ENCODE peak calls at places on chromosomes 13 and 19, in five cellular contexts. M, U, V, P and I are unnamed samples.

GRCh38 chr13:40082644-40083043 is 427.2 kb downstream of the COG6 start:
- DNase-seq in M (no peak), U (no peak), V (peak; percentile 29), P (no peak), I (no peak)

GRCh38 chr19:16366433-16367268 is 42.0 kb downstream of the KLF2 start:
- DNase-seq in M (no peak), U (no peak), V (no peak), P (peak; percentile 53), I (no peak)

GRCh38 chr19:54162241-54162805 is 2.8 kb upstream of the LENG1 start:
- DNase-seq in M (peak; percentile 44), U (peak; percentile 84), V (peak; percentile 91), P (peak; percentile 90), I (peak; percentile 93)

GRCh38 chr19:54141356-54141755 is 3.8 kb downstream of the CNOT3 start:
- DNase-seq in M (peak; percentile 29), U (no peak), V (no peak), P (no peak), I (no peak)

GRCh38 chr13:28636677-28637317 is 22.1 kb upstream of the POMP start:
- DNase-seq in M (peak; percentile 89), U (peak; percentile 36), V (peak; percentile 39), P (peak; percentile 92), I (no peak)

GRCh38 chr19:46732966-46733692 is 12.7 kb upstream of the FKRP start:
- DNase-seq in M (peak; percentile 44), U (peak; percentile 63), V (no peak), P (no peak), I (peak; percentile 73)

GRCh38 chr19:35013820-35014754 is 14.0 kb downstream of the GRAMD1A start:
- DNase-seq in M (no peak), U (no peak), V (no peak), P (no peak), I (no peak)

GRCh38 chr13:72680353-72680752 is 47.1 kb downstream of the MZT1 start:
- DNase-seq in M (no peak), U (no peak), V (no peak), P (no peak), I (no peak)

GRCh38 chr13:98476538-98476966 is 100.4 kb downstream of the STK24 start:
- DNase-seq in M (peak; percentile 92), U (peak; percentile 80), V (peak; percentile 92), P (peak; percentile 45), I (peak; percentile 76)

GRCh38 chr19:53898680-53899341 is 10.3 kb upstream of the CACNG7 start:
- DNase-seq in M (no peak), U (no peak), V (no peak), P (peak; percentile 100), I (no peak)

GRCh38 chr19:17289489-17289888 is 7.8 kb downstream of the ANKLE1 start:
- DNase-seq in M (peak; percentile 90), U (no peak), V (no peak), P (peak; percentile 96), I (peak; percentile 79)

GRCh38 chr19:16470911-16471811 is 609 bp downstream of the EPS15L1 start:
- DNase-seq in M (peak; percentile 55), U (peak; percentile 18), V (peak; percentile 40), P (peak; percentile 65), I (no peak)

GRCh38 chr13:105370011-105370645 is 1165.3 kb downstream of the EFNB2 start:
- DNase-seq in M (no peak), U (no peak), V (no peak), P (no peak), I (no peak)

GRCh38 chr19:29529646-29530548 is 4.1 kb downstream of the VSTM2B start:
- DNase-seq in M (no peak), U (no peak), V (no peak), P (peak; percentile 81), I (peak; percentile 54)

GRCh38 chr13:109431217-109431616 is 355.2 kb downstream of the IRS2 start:
- DNase-seq in M (no peak), U (no peak), V (no peak), P (no peak), I (no peak)

GRCh38 chr19:16860118-16860517 is 28.7 kb upstream of the F2RL3 start:
- DNase-seq in M (no peak), U (no peak), V (no peak), P (no peak), I (no peak)

GRCh38 chr13:97411894-97412460 is 22.0 kb upstream of the RAP2A start:
- DNase-seq in M (no peak), U (no peak), V (no peak), P (no peak), I (no peak)

GRCh38 chr13:112759053-112759452 is 69.2 kb downstream of the ATP11A start:
- DNase-seq in M (no peak), U (no peak), V (no peak), P (no peak), I (no peak)

GRCh38 chr13:19674898-19675297 is 41.4 kb downstream of the MPHOSPH8 start:
- DNase-seq in M (no peak), U (no peak), V (no peak), P (no peak), I (no peak)

GRCh38 chr19:13256918-13257317 is 106.7 kb downstream of the IER2 start:
- DNase-seq in M (no peak), U (no peak), V (no peak), P (no peak), I (no peak)

GRCh38 chr13:106367361-106367781 is 168.1 kb downstream of the EFNB2 start:
- DNase-seq in M (no peak), U (no peak), V (no peak), P (no peak), I (no peak)

GRCh38 chr13:42492372-42492920 is 81.5 kb upstream of the TNFSF11 start:
- DNase-seq in M (no peak), U (no peak), V (no peak), P (no peak), I (no peak)

GRCh38 chr19:7211191-7211988 is 82.8 kb downstream of the INSR start:
- DNase-seq in M (peak; percentile 50), U (no peak), V (peak; percentile 72), P (no peak), I (no peak)

GRCh38 chr19:33177417-33177976 is 16.6 kb upstream of the LRP3 start:
- DNase-seq in M (no peak), U (no peak), V (no peak), P (peak; percentile 61), I (no peak)

GRCh38 chr19:35209646-35210045 is 18.9 kb downstream of the FAM187B start:
- DNase-seq in M (no peak), U (no peak), V (no peak), P (no peak), I (no peak)

GRCh38 chr13:82062772-82063171 is 1721.8 kb upstream of the SPRY2 start:
- DNase-seq in M (no peak), U (no peak), V (no peak), P (no peak), I (no peak)

GRCh38 chr13:98315466-98315865 is 138.4 kb upstream of the RNF113B start:
- DNase-seq in M (peak; percentile 71), U (no peak), V (no peak), P (no peak), I (no peak)

GRCh38 chr19:28466107-28467045 is 746.6 kb downstream of the UQCRFS1 start:
- DNase-seq in M (peak; percentile 15), U (peak; percentile 26), V (peak; percentile 70), P (peak; percentile 78), I (peak; percentile 78)

GRCh38 chr13:40130871-40131636 is 475.6 kb downstream of the COG6 start:
- DNase-seq in M (no peak), U (no peak), V (no peak), P (no peak), I (no peak)

GRCh38 chr13:113653264-113654174 is 4.5 kb downstream of the ATP4B start:
- DNase-seq in M (no peak), U (no peak), V (no peak), P (no peak), I (peak; percentile 44)

GRCh38 chr13:99501135-99501951 is at the start of gene TM9SF2:
- DNase-seq in M (peak; percentile 97), U (peak; percentile 98), V (peak; percentile 95), P (peak; percentile 99), I (peak; percentile 99)

GRCh38 chr13:99498304-99499161 is 2.7 kb upstream of the TM9SF2 start:
- DNase-seq in M (peak; percentile 95), U (peak; percentile 98), V (peak; percentile 98), P (peak; percentile 98), I (peak; percentile 98)

GRCh38 chr13:99500839-99501134 is 485 bp upstream of the TM9SF2 start:
- DNase-seq in M (no peak), U (no peak), V (no peak), P (no peak), I (no peak)

GRCh38 chr13:99495478-99496321 is 5.6 kb upstream of the TM9SF2 start:
- DNase-seq in M (no peak), U (no peak), V (no peak), P (no peak), I (no peak)

DNA sequence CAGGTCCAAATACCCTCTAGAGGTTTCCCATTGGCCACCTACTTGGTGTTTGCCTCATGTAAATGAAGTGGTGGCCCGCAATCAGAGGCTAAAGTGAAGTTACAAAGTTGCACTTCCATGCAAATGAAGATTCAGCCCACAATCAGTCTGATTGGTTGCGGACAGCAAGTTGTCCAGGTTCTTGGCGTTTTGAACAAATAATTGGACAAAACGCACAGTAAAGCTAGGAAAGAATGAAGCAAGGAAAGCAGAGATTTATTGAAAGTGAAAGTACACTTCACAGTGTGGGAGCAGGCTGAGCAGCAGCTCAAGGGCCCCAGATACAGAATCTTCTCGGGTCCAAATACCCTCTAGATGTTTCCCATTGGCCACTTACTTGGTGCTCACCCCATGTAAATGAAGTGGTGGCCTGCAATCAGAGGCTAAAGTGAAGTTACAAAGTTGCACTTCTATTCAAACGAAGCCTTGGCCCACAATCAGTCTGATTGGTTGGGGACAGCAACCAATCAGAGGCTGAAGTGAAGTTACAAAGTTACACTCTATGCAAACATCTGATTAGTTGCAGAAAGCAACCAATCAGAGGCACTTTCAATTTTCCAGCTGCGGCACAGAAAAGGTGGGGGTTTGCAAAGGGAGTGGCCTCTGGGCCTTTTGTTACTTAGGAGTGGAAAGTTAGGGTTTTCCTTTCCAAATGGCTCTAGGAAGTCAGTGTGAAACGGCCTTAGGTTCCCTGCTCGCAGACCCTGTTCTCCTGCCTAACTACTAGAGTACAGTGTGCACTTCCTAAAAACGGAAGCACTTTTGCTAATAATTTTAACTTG is 4.7 kb upstream of the TM9SF2 start:
- DNase-seq in M (peak; percentile 15), U (peak; percentile 75), V (peak; percentile 52), P (peak; percentile 67), I (no peak)
- H3K4me3 ChIP-seq in M (peak overlapping the region; percentile 13), U (peak overlapping the region; percentile 58), V (peak overlapping the region; percentile 66), P (no peak overlapping the region), I (peak overlapping the region; percentile 50)

DNA sequence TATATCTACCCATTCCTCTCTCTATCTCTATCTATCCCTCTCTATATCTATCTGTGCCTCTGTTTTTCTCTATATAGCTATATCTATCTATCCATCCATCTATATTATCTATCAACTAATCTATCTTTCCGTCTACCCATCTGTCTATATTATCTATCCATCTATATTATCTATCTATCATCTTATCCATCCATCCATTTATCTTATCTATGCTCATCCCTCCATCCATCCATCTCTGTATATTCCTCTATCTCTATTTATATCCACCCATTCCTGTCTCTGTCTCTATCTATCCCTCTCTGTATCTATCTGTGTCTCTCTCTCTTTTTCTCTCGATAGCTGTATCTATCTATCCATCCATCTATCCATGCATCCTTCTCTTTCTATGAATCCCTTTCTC is 14.2 kb downstream of the PTGER1 start:
- DNase-seq in M (no peak), U (no peak), V (no peak), P (no peak), I (no peak)
- H3K36me3 ChIP-seq in M (peaks cover 39% of the 10 kb centered on the region), U (peaks cover 7% of the 10 kb centered on the region), V (peaks cover 13% of the 10 kb centered on the region), P (peaks cover 6% of the 10 kb centered on the region), I (peaks cover 78% of the 10 kb centered on the region)

GRCh38 chr19:39156891-39157230 is 31.3 kb downstream of the PAK4 start:
- DNase-seq in M (no peak), U (no peak), V (no peak), P (no peak), I (no peak)
- H3K27ac ChIP-seq in M (no peak overlapping the region), U (no peak overlapping the region), V (no peak overlapping the region), P (no peak overlapping the region), I (no peak overlapping the region)

GRCh38 chr13:57624565-57625435 is 6.7 kb upstream of the PCDH17 start:
- DNase-seq in M (peak; percentile 41), U (no peak), V (no peak), P (peak; percentile 90), I (no peak)
- H3K4me3 ChIP-seq in M (no peak overlapping the region), U (no peak overlapping the region), V (no peak overlapping the region), P (peak overlapping the region; percentile 10), I (no peak overlapping the region)